ENCODE peak calls at places on chromosomes 13 and 19, in six cellular contexts. One of them, this sample, is unnamed.

GRCh38 chr13:36712785-36713184 is 39.0 kb downstream of the SERTM1 start:
- DNase-seq in H1: no peak
- DNase-seq in lung: no peak
- DNase-seq in endodermal cell: no peak
- DNase-seq in substantia nigra: no peak
- DNase-seq in hepatocyte: peak; percentile 24
- DNase-seq in this sample: no peak

GRCh38 chr19:18119243-18120105 is 21.9 kb downstream of the MAST3 start:
- DNase-seq in substantia nigra: no peak
- DNase-seq in lung: no peak
- DNase-seq in hepatocyte: no peak
- DNase-seq in H1: no peak
- DNase-seq in endodermal cell: no peak
- DNase-seq in this sample: no peak

GRCh38 chr13:29925457-29925856 is 75.0 kb upstream of the UBL3 start:
- DNase-seq in H1: no peak
- DNase-seq in endodermal cell: no peak
- DNase-seq in substantia nigra: no peak
- DNase-seq in lung: peak; percentile 91
- DNase-seq in hepatocyte: peak; percentile 90
- DNase-seq in this sample: peak; percentile 95

GRCh38 chr19:50633973-50634372 is 5.7 kb downstream of the SYT3 start:
- DNase-seq in substantia nigra: no peak
- DNase-seq in H1: no peak
- DNase-seq in endodermal cell: no peak
- DNase-seq in hepatocyte: no peak
- DNase-seq in lung: no peak
- DNase-seq in this sample: no peak

GRCh38 chr19:45782820-45783785 is 813 bp upstream of the DMPK start:
- DNase-seq in hepatocyte: no peak
- DNase-seq in lung: no peak
- DNase-seq in endodermal cell: peak; percentile 51
- DNase-seq in H1: no peak
- DNase-seq in substantia nigra: no peak
- DNase-seq in this sample: peak; percentile 80

GRCh38 chr13:45341799-45342584 is 1.0 kb upstream of the TPT1 start:
- DNase-seq in hepatocyte: no peak
- DNase-seq in endodermal cell: no peak
- DNase-seq in substantia nigra: no peak
- DNase-seq in lung: peak; percentile 58
- DNase-seq in H1: no peak
- DNase-seq in this sample: peak; percentile 86

GRCh38 chr13:95355491-95355890 is 54.2 kb upstream of the ABCC4 start:
- DNase-seq in lung: no peak
- DNase-seq in hepatocyte: peak; percentile 22
- DNase-seq in H1: no peak
- DNase-seq in substantia nigra: no peak
- DNase-seq in endodermal cell: no peak
- DNase-seq in this sample: no peak

GRCh38 chr19:55447421-55448174 is 4.5 kb upstream of the SHISA7 start:
- DNase-seq in H1: no peak
- DNase-seq in endodermal cell: no peak
- DNase-seq in hepatocyte: no peak
- DNase-seq in substantia nigra: peak; percentile 31
- DNase-seq in lung: no peak
- DNase-seq in this sample: no peak

GRCh38 chr13:78786399-78786879 is 127.5 kb upstream of the OBI1 start:
- DNase-seq in endodermal cell: no peak
- DNase-seq in lung: no peak
- DNase-seq in hepatocyte: no peak
- DNase-seq in substantia nigra: no peak
- DNase-seq in H1: no peak
- DNase-seq in this sample: no peak

GRCh38 chr13:33723365-33723764 is 94.6 kb upstream of the RFC3 start:
- DNase-seq in endodermal cell: no peak
- DNase-seq in hepatocyte: no peak
- DNase-seq in lung: no peak
- DNase-seq in H1: no peak
- DNase-seq in substantia nigra: no peak
- DNase-seq in this sample: no peak

GRCh38 chr19:15900504-15900903 is 2.6 kb upstream of the CYP4F2 start:
- DNase-seq in lung: no peak
- DNase-seq in H1: no peak
- DNase-seq in substantia nigra: no peak
- DNase-seq in endodermal cell: no peak
- DNase-seq in hepatocyte: no peak
- DNase-seq in this sample: no peak

GRCh38 chr19:57280913-57281425 is 684 bp downstream of the ZNF460 start:
- DNase-seq in lung: no peak
- DNase-seq in endodermal cell: no peak
- DNase-seq in substantia nigra: no peak
- DNase-seq in hepatocyte: peak; percentile 37
- DNase-seq in H1: no peak
- DNase-seq in this sample: no peak

GRCh38 chr13:27053902-27054595 is 117.6 kb downstream of the USP12 start:
- DNase-seq in H1: no peak
- DNase-seq in lung: no peak
- DNase-seq in substantia nigra: no peak
- DNase-seq in hepatocyte: no peak
- DNase-seq in endodermal cell: no peak
- DNase-seq in this sample: no peak

GRCh38 chr19:51566489-51567100 is 4.5 kb upstream of the ZNF175 start:
- DNase-seq in endodermal cell: no peak
- DNase-seq in substantia nigra: no peak
- DNase-seq in H1: no peak
- DNase-seq in lung: no peak
- DNase-seq in hepatocyte: no peak
- DNase-seq in this sample: no peak

GRCh38 chr19:45809643-45810159 is 5.4 kb downstream of the RSPH6A start:
- DNase-seq in endodermal cell: peak; percentile 71
- DNase-seq in hepatocyte: no peak
- DNase-seq in substantia nigra: no peak
- DNase-seq in lung: no peak
- DNase-seq in H1: no peak
- DNase-seq in this sample: no peak

GRCh38 chr13:97141564-97142005 is 80.5 kb upstream of the MBNL2 start:
- DNase-seq in H1: peak; percentile 29
- DNase-seq in lung: peak; percentile 62
- DNase-seq in endodermal cell: peak; percentile 88
- DNase-seq in hepatocyte: peak; percentile 90
- DNase-seq in substantia nigra: no peak
- DNase-seq in this sample: peak; percentile 70

GRCh38 chr13:109809216-109809890 is 23.0 kb upstream of the IRS2 start:
- DNase-seq in hepatocyte: no peak
- DNase-seq in lung: no peak
- DNase-seq in endodermal cell: no peak
- DNase-seq in H1: no peak
- DNase-seq in substantia nigra: no peak
- DNase-seq in this sample: no peak

GRCh38 chr19:2624537-2625091 is 77.9 kb downstream of the GNG7 start:
- DNase-seq in substantia nigra: no peak
- DNase-seq in H1: no peak
- DNase-seq in endodermal cell: peak; percentile 91
- DNase-seq in hepatocyte: peak; percentile 70
- DNase-seq in lung: no peak
- DNase-seq in this sample: no peak

GRCh38 chr19:18208098-18208951 is 4.5 kb upstream of the RAB3A start:
- DNase-seq in substantia nigra: no peak
- DNase-seq in H1: no peak
- DNase-seq in endodermal cell: peak; percentile 87
- DNase-seq in hepatocyte: no peak
- DNase-seq in lung: no peak
- DNase-seq in this sample: no peak

GRCh38 chr19:7692417-7693088 is 9.4 kb downstream of the FCER2 start:
- DNase-seq in H1: no peak
- DNase-seq in lung: no peak
- DNase-seq in endodermal cell: no peak
- DNase-seq in substantia nigra: no peak
- DNase-seq in hepatocyte: no peak
- DNase-seq in this sample: no peak

GRCh38 chr19:18264956-18265610 is 9.2 kb downstream of the IQCN start:
- DNase-seq in substantia nigra: no peak
- DNase-seq in hepatocyte: no peak
- DNase-seq in endodermal cell: no peak
- DNase-seq in lung: no peak
- DNase-seq in H1: no peak
- DNase-seq in this sample: no peak

GRCh38 chr19:7841751-7842660 is 12.0 kb downstream of the EVI5L start:
- DNase-seq in endodermal cell: no peak
- DNase-seq in hepatocyte: no peak
- DNase-seq in substantia nigra: no peak
- DNase-seq in lung: no peak
- DNase-seq in H1: no peak
- DNase-seq in this sample: no peak

GRCh38 chr19:38247126-38247525 is 9.0 kb downstream of the PPP1R14A start:
- DNase-seq in substantia nigra: no peak
- DNase-seq in endodermal cell: no peak
- DNase-seq in lung: no peak
- DNase-seq in hepatocyte: no peak
- DNase-seq in H1: no peak
- DNase-seq in this sample: no peak

GRCh38 chr19:38247734-38248268 is 8.4 kb downstream of the PPP1R14A start:
- DNase-seq in endodermal cell: peak; percentile 73
- DNase-seq in lung: no peak
- DNase-seq in substantia nigra: peak; percentile 28
- DNase-seq in hepatocyte: no peak
- DNase-seq in H1: no peak
- DNase-seq in this sample: no peak

GRCh38 chr19:38243279-38243673 is 12.9 kb downstream of the PPP1R14A start:
- DNase-seq in H1: no peak
- DNase-seq in lung: no peak
- DNase-seq in endodermal cell: no peak
- DNase-seq in substantia nigra: no peak
- DNase-seq in hepatocyte: no peak
- DNase-seq in this sample: no peak

GRCh38 chr19:38248421-38248820 is 7.8 kb downstream of the PPP1R14A start:
- DNase-seq in lung: no peak
- DNase-seq in endodermal cell: no peak
- DNase-seq in hepatocyte: no peak
- DNase-seq in H1: no peak
- DNase-seq in substantia nigra: no peak
- DNase-seq in this sample: no peak

DNA sequence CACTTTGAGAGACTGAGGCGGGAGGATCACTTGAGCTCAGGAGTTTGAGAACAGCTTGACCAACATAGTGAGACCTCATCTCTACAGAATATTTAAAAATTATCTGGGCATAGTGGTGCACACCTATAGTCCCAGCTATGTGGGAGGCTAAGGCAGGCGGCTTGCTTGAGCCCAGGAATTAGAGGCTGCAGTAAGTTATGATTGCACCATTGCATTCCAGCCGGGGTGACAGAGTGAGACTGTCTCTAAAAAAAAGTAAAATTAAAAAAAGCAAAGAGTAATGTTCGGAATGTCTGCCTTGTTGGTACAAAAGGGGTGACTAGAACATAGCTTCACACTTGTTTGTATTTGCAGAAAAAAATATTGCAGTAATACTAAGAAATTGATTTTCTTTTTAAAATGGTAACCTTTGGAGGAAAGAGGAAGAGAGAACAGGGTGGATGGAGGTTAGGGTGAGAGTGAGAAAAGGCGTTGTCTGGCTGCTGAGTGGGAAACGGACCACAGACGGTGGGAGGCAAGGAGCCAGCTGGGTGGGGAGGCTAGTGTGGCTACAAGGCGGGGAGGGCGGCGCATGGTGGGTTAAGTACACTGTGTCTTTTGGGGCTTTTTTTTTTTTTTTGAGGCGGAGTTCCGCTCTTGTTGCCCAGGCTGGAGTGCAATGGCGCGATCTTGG is 10.2 kb downstream of the PPP1R14A start:
- DNase-seq in lung: no peak
- DNase-seq in hepatocyte: no peak
- DNase-seq in substantia nigra: no peak
- DNase-seq in endodermal cell: no peak
- DNase-seq in H1: no peak
- DNase-seq in this sample: no peak
- H3K27ac ChIP-seq in lung: no peak overlapping the region
- H3K27ac ChIP-seq in hepatocyte: peak overlapping the region; percentile 60
- H3K27ac ChIP-seq in substantia nigra: peak overlapping the region; percentile 58
- H3K27ac ChIP-seq in endodermal cell: no peak overlapping the region
- H3K27ac ChIP-seq in H1: no peak overlapping the region
- H3K27ac ChIP-seq in this sample: peak overlapping the region; percentile 51

GRCh38 chr19:43522929-43523328 is 4.1 kb downstream of the ETHE1 start:
- DNase-seq in substantia nigra: no peak
- DNase-seq in hepatocyte: no peak
- DNase-seq in lung: no peak
- DNase-seq in endodermal cell: no peak
- DNase-seq in H1: no peak
- DNase-seq in this sample: no peak
- H3K27ac ChIP-seq in substantia nigra: no peak overlapping the region
- H3K27ac ChIP-seq in hepatocyte: no peak overlapping the region
- H3K27ac ChIP-seq in lung: no peak overlapping the region
- H3K27ac ChIP-seq in endodermal cell: no peak overlapping the region
- H3K27ac ChIP-seq in H1: no peak overlapping the region
- H3K27ac ChIP-seq in this sample: no peak overlapping the region

DNA sequence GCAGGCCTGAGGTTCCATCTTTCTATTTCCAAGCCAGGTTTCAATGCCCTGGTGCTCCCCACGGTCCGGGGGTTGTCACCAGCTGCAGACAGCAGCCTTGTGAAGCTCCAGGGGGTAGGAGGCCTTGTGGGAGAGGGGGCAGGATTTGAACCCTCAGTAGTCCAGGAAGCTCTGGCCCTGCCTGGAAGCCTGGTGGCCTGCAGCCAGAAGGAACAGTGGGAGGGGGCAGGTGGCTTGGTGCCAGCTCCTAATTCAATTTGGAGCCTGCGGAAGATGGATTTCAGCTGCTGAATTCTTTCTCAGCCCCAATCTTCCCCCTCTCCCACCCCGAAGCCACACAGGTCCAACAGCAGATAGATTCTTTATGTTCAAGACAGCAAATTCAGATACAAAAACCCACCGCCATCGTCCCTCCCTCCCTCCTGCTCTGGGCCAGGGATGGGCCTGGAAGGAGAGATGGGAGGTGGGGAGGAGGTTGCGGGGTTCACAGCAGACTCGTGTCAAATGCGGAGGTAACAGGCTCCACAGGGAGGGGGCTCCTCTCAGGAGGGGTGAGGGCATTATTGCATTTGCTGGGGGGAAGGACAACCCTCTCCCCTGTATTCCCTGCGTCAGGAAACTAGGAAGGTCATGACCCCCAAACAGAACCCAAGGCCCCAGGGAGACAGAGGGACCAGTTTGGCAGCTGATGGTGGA is 2.4 kb upstream of the PTGER1 start:
- DNase-seq in endodermal cell: no peak
- DNase-seq in hepatocyte: no peak
- DNase-seq in H1: no peak
- DNase-seq in substantia nigra: no peak
- DNase-seq in lung: no peak
- DNase-seq in this sample: no peak
- H3K27ac ChIP-seq in endodermal cell: no peak overlapping the region
- H3K27ac ChIP-seq in hepatocyte: peak overlapping the region; percentile 82
- H3K27ac ChIP-seq in H1: no peak overlapping the region
- H3K27ac ChIP-seq in substantia nigra: no peak overlapping the region
- H3K27ac ChIP-seq in lung: peak overlapping the region; percentile 26
- H3K27ac ChIP-seq in this sample: no peak overlapping the region

DNA sequence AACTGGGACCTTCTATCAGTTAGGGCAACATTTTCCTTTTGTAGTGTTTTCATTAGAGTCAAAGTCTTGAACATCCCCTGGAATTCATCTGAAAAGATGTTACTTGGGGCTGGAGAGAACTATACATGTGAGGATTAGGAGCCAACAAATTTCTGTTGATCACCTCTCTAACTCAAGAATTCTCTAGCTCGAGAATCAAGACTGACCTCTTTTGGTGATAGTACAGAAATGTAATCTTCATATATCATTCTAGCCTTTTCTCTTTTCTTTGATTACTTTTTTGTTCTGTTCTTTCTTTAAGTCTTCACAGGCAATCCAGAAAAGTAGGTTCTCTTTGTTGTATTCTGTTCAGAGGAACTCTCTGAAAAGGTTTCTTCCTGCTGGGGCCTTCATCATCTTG is 26.4 kb downstream of the ELF1 start:
- DNase-seq in endodermal cell: no peak
- DNase-seq in lung: no peak
- DNase-seq in hepatocyte: no peak
- DNase-seq in H1: no peak
- DNase-seq in substantia nigra: no peak
- DNase-seq in this sample: no peak
- H3K27ac ChIP-seq in endodermal cell: no peak overlapping the region
- H3K27ac ChIP-seq in lung: peak overlapping the region; percentile 75
- H3K27ac ChIP-seq in hepatocyte: peak overlapping the region; percentile 87
- H3K27ac ChIP-seq in H1: no peak overlapping the region
- H3K27ac ChIP-seq in substantia nigra: no peak overlapping the region
- H3K27ac ChIP-seq in this sample: no peak overlapping the region

This sample was measured in right atrium auricular region.